ENCODE peak calls at places on chromosomes 5 and 9, in eight cellular contexts. O is heart left ventricle, V is A549, T is H1, R is right lobe of liver, G is HepG2, Z is IMR-90, F is suprapubic skin. E is an unnamed sample.

GRCh38 chr5:7245401-7245800 is 150.5 kb upstream of the ADCY2 start:
- DNase-seq in F (no peak), O (no peak), Z (no peak), T (no peak), G (no peak), V (no peak), R (no peak), E (no peak)

GRCh38 chr5:107381189-107381856 is 289.4 kb downstream of the EFNA5 start:
- DNase-seq in Z (peak; percentile 75), G (peak; percentile 45), R (no peak), T (no peak), O (peak; percentile 42), F (no peak), V (peak; percentile 95), E (no peak)

GRCh38 chr9:35553670-35554543 is 51.2 kb upstream of the TESK1 start:
- DNase-seq in O (no peak), V (peak; percentile 85), G (peak; percentile 63), R (peak; percentile 70), F (no peak), Z (peak; percentile 73), T (no peak), E (peak; percentile 69)

GRCh38 chr5:179265529-179266290 is 79.6 kb downstream of the ADAMTS2 start:
- DNase-seq in T (no peak), G (no peak), F (peak; percentile 94), Z (peak; percentile 99), R (peak; percentile 58), O (peak; percentile 93), V (no peak), E (peak; percentile 91)

GRCh38 chr9:96203867-96204412 is 98.0 kb downstream of the HSD17B3 start:
- DNase-seq in T (no peak), Z (no peak), R (no peak), G (no peak), O (no peak), F (peak; percentile 70), V (no peak), E (no peak)

GRCh38 chr9:9117866-9118265 is 1318.3 kb upstream of the DMAC1 start:
- DNase-seq in F (no peak), T (no peak), R (no peak), Z (no peak), G (no peak), O (no peak), V (no peak), E (peak; percentile 31)

GRCh38 chr9:20786807-20787206 is 102.7 kb downstream of the FOCAD start:
- DNase-seq in T (no peak), O (no peak), Z (no peak), V (no peak), G (no peak), F (no peak), R (no peak), E (peak; percentile 17)

GRCh38 chr9:132228062-132228461 is 66.2 kb downstream of the NTNG2 start:
- DNase-seq in R (no peak), G (no peak), T (no peak), O (no peak), F (no peak), Z (no peak), V (no peak), E (no peak)

GRCh38 chr9:131393622-131394463 is at the start of gene PRRC2B:
- DNase-seq in T (peak; percentile 75), F (peak; percentile 88), V (peak; percentile 86), Z (peak; percentile 62), O (peak; percentile 94), G (peak; percentile 67), R (peak; percentile 91), E (peak; percentile 87)

GRCh38 chr9:87592554-87593394 is 95.1 kb downstream of the DAPK1 start:
- DNase-seq in T (no peak), V (no peak), F (peak; percentile 62), Z (peak; percentile 69), G (no peak), O (peak; percentile 81), R (peak; percentile 79), E (peak; percentile 79)

GRCh38 chr9:124260769-124261603 is 3.2 kb downstream of the NEK6 start:
- DNase-seq in R (no peak), Z (peak; percentile 69), V (peak; percentile 73), F (no peak), O (peak; percentile 64), G (peak; percentile 61), T (no peak), E (no peak)
- TF ChIP-seq POLR2A in R (peak; percentile 53), Z (no peak), V (no peak), F (no peak), O (no peak), G (no peak), T (no peak), E (no peak)

GRCh38 chr9:127961613-127962150 is 19.1 kb downstream of the EEIG1 start:
- DNase-seq in G (no peak), F (peak; percentile 51), V (no peak), Z (no peak), O (no peak), R (no peak), T (no peak), E (no peak)

GRCh38 chr9:127960410-127961165 is 20.2 kb downstream of the EEIG1 start:
- DNase-seq in V (no peak), G (no peak), R (no peak), Z (no peak), F (no peak), O (no peak), T (no peak), E (no peak)

GRCh38 chr9:127961166-127961490 is 19.7 kb downstream of the EEIG1 start:
- DNase-seq in Z (no peak), R (no peak), V (no peak), G (no peak), F (no peak), T (no peak), O (no peak), E (no peak)

GRCh38 chr9:127958728-127959127 is 21.1 kb upstream of the DPM2 start:
- DNase-seq in F (no peak), O (no peak), V (no peak), T (no peak), G (no peak), Z (no peak), R (no peak), E (no peak)

DNA sequence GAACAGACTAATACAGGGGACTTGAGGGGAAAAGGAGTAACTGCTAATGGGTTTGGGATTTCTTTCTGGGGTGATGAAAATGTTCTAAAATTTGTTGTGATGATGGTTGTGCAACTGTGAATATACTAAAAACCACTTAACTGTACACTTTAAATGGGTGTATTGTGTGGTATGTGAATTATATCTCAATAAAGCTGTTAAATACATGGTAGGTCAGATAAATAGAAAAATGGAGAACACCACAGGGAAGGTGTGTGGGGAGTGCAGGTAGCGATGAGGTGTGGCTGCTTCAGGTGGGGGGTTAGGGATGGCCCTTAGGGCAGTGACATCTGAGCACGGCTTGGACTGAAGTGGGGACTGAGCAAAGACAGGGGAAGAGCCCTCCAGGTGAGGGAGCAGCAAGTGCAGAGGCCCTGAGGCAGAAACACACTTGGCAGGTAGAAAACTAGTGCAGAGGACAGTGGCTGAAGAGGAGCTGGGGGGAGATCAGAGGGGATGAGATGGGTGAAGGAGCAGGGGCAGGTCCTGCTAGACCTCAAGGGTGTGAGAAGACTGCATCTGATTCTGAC is 20.9 kb downstream of the EEIG1 start:
- DNase-seq in V (no peak), F (no peak), G (no peak), R (no peak), T (no peak), Z (no peak), O (no peak), E (no peak)
- H3K4me3 ChIP-seq in V (no peak overlapping the region), F (no peak overlapping the region), G (no peak overlapping the region), R (no peak overlapping the region), T (no peak overlapping the region), Z (no peak overlapping the region), O (no peak overlapping the region), E (no peak overlapping the region)

GRCh38 chr5:139668064-139668880 is 20.1 kb downstream of the CXXC5 start:
- DNase-seq in G (no peak), R (no peak), O (no peak), Z (no peak), V (no peak), T (no peak), F (no peak), E (no peak)
- H3K4me1 ChIP-seq in G (peaks cover 66% of the 10 kb centered on the region), R (peaks cover 95% of the 10 kb centered on the region), O (peaks cover 47% of the 10 kb centered on the region), Z (peaks cover 24% of the 10 kb centered on the region), V (peaks cover 35% of the 10 kb centered on the region), T (peaks cover 43% of the 10 kb centered on the region), F (peaks cover 81% of the 10 kb centered on the region), E (peaks cover 71% of the 10 kb centered on the region)

GRCh38 chr5:134174841-134175839 is 1.6 kb downstream of the SKP1 start:
- DNase-seq in V (peak; percentile 23), Z (peak; percentile 67), R (no peak), G (peak; percentile 34), O (no peak), T (no peak), F (no peak), E (no peak)

GRCh38 chr5:134171972-134172371 is 4.8 kb downstream of the SKP1 start:
- DNase-seq in T (no peak), R (no peak), F (no peak), G (no peak), Z (no peak), V (no peak), O (no peak), E (no peak)

GRCh38 chr5:134176523-134177196 is at the start of gene SKP1:
- DNase-seq in O (peak; percentile 92), R (peak; percentile 86), V (peak; percentile 88), Z (peak; percentile 71), F (peak; percentile 87), T (peak; percentile 41), G (peak; percentile 56), E (peak; percentile 79)

GRCh38 chr5:134175874-134176522 is 752 bp downstream of the SKP1 start:
- DNase-seq in Z (peak; percentile 25), V (peak; percentile 22), O (peak; percentile 69), R (no peak), G (no peak), F (no peak), T (no peak), E (no peak)

DNA sequence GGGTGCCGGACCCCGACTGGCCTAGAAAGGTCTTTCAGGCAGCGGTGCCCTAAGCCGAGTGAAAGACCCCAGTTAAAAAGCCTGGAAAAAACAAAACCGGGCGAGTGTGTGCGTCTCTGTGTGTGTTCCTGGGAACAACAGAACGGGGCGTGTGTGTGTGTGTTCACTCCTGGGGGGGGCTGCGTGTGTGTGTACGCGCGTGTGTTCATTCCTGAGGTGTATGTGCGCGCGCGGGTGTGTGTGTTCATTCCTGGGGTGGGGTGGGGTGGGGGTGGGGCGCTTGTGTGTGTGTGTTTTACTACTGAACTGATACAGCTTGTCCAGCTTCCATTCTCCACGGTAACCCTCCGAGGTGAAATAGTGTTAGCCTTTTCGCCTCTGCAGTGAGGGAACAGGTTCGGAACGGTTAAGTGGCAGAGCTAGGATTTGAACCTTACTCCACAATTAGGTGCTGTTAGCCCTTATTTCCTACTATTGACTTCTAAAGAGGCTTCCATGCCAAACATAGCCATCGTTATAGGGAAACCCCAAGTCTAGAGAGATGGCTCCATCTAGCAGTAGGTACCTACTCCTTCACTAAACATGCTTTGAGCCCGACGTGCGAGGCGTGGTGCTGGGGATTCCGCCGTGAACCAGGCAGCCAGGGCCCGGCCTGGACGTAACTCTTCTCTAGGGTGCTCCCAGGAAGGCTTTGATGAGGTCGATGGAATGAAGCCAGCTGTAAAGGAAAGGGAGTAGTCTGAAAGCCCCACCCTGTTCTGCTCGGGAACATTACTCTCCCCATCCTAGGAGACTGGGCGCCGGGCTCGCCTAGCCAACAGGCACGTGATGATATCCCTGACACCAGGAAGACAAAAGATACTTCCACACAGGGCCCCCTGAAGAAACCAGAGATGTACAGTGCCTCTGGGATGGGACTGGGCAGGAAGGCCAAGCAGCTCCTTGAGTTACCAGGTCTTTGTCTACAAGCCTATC is 734 bp upstream of the SKP1 start:
- DNase-seq in O (no peak), V (peak; percentile 39), G (peak; percentile 68), F (peak; percentile 74), T (peak; percentile 15), R (no peak), Z (peak; percentile 66), E (peak; percentile 59)
- TF ChIP-seq POLR2A in O (no peak), V (peak; percentile 22), G (no peak), F (no peak), T (peak; percentile 82), R (no peak), Z (no peak), E (no peak)

GRCh38 chr9:114383866-114384231 is 3.9 kb downstream of the AKNA start:
- DNase-seq in T (no peak), R (no peak), F (no peak), O (no peak), G (no peak), V (no peak), Z (no peak), E (no peak)
- H3K4me3 ChIP-seq in T (no peak overlapping the region), R (no peak overlapping the region), F (peak overlapping the region; percentile 8), O (no peak overlapping the region), G (no peak overlapping the region), V (no peak overlapping the region), Z (no peak overlapping the region), E (no peak overlapping the region)